ENCODE peak calls at places on chromosomes 13 and 19, in nine cellular contexts. K is cardiac muscle cell, Y is stomach, G is mesothelial cell of epicardium, A is progenitor cell of endocrine pancreas, N is neural crest cell, U is body of pancreas, Q is fibroblast of lung, F is foreskin fibroblast. E is an unnamed sample.

GRCh38 chr13:27079421-27079958 is 92.1 kb downstream of the USP12 start:
- DNase-seq in K (peak; percentile 72), Y (no peak), G (no peak), A (no peak), N (no peak), U (no peak), Q (peak; percentile 39), F (peak; percentile 54), E (no peak)

GRCh38 chr13:69264362-69265334 is 843.0 kb upstream of the ATXN8OS start:
- DNase-seq in K (no peak), Y (no peak), G (no peak), A (no peak), N (no peak), U (no peak), Q (no peak), F (no peak), E (no peak)

GRCh38 chr19:17026041-17026658 is 460 bp downstream of the CPAMD8 start:
- DNase-seq in K (peak; percentile 9), Y (no peak), G (no peak), A (peak; percentile 23), N (no peak), U (no peak), Q (no peak), F (no peak), E (no peak)

GRCh38 chr13:39684531-39685137 is 29.2 kb downstream of the COG6 start:
- DNase-seq in K (peak; percentile 66), Y (no peak), G (no peak), A (no peak), N (no peak), U (no peak), Q (peak; percentile 77), F (peak; percentile 6), E (no peak)

GRCh38 chr19:28881616-28882015 is 331.3 kb downstream of the UQCRFS1 start:
- DNase-seq in K (no peak), Y (no peak), G (no peak), A (no peak), N (no peak), U (no peak), Q (no peak), F (no peak), E (no peak)

GRCh38 chr13:112894673-112895481 is 74.1 kb upstream of the MCF2L start:
- DNase-seq in K (no peak), Y (no peak), G (no peak), A (peak; percentile 37), N (no peak), U (no peak), Q (no peak), F (no peak), E (no peak)

GRCh38 chr19:37981785-37982475 is 74.9 kb downstream of the SIPA1L3 start:
- DNase-seq in K (no peak), Y (peak; percentile 51), G (no peak), A (no peak), N (no peak), U (no peak), Q (peak; percentile 29), F (no peak), E (no peak)

GRCh38 chr13:108859202-108860012 is 230.0 kb downstream of the MYO16 start:
- DNase-seq in K (peak; percentile 50), Y (no peak), G (no peak), A (no peak), N (no peak), U (no peak), Q (peak; percentile 74), F (peak; percentile 62), E (no peak)

GRCh38 chr13:94248454-94249233 is 230.8 kb downstream of the DCT start:
- DNase-seq in K (peak; percentile 29), Y (no peak), G (no peak), A (no peak), N (no peak), U (no peak), Q (peak; percentile 27), F (no peak), E (no peak)

GRCh38 chr13:45711952-45712351 is 9.8 kb downstream of the CBY2 start:
- DNase-seq in K (no peak), Y (no peak), G (no peak), A (no peak), N (no peak), U (no peak), Q (no peak), F (no peak), E (no peak)

GRCh38 chr19:5547881-5548280 is 19.9 kb downstream of the TINCR start:
- DNase-seq in K (peak; percentile 62), Y (peak; percentile 31), G (no peak), A (no peak), N (no peak), U (no peak), Q (peak; percentile 38), F (peak; percentile 36), E (no peak)

GRCh38 chr19:42360787-42361544 is 29.1 kb downstream of the CNFN start:
- DNase-seq in K (no peak), Y (no peak), G (no peak), A (no peak), N (no peak), U (no peak), Q (no peak), F (no peak), E (no peak)

GRCh38 chr13:51583469-51583874 is 790 bp upstream of the WDFY2 start:
- DNase-seq in K (no peak), Y (no peak), G (no peak), A (no peak), N (no peak), U (no peak), Q (no peak), F (no peak), E (no peak)

GRCh38 chr13:51585234-51585672 is 991 bp downstream of the WDFY2 start:
- DNase-seq in K (peak; percentile 45), Y (no peak), G (no peak), A (no peak), N (no peak), U (no peak), Q (peak; percentile 40), F (no peak), E (no peak)

GRCh38 chr13:51583875-51584730 is at the start of gene WDFY2:
- DNase-seq in K (peak; percentile 100), Y (peak; percentile 99), G (peak; percentile 100), A (peak; percentile 99), N (peak; percentile 99), U (peak; percentile 100), Q (peak; percentile 100), F (peak; percentile 100), E (peak; percentile 99)

GRCh38 chr13:51585696-51586095 is 1.4 kb downstream of the WDFY2 start:
- DNase-seq in K (peak; percentile 25), Y (no peak), G (no peak), A (no peak), N (no peak), U (no peak), Q (no peak), F (peak; percentile 41), E (no peak)

GRCh38 chr13:51584731-51585191 is 499 bp downstream of the WDFY2 start:
- DNase-seq in K (peak; percentile 58), Y (peak; percentile 56), G (peak; percentile 32), A (peak; percentile 53), N (peak; percentile 53), U (no peak), Q (peak; percentile 45), F (peak; percentile 37), E (peak; percentile 66)
- TF ChIP-seq CTCF in K (peak; percentile 13), Y (no peak), G (no peak), A (no peak), N (peak; percentile 21), U (no peak), Q (no peak), F (no peak), E (no peak)

GRCh38 chr19:18466354-18466753 is 28.4 kb upstream of the ISYNA1 start:
- DNase-seq in K (no peak), Y (no peak), G (no peak), A (no peak), N (no peak), U (no peak), Q (no peak), F (no peak), E (no peak)
- TF ChIP-seq CTCF in K (no peak), Y (no peak), G (no peak), A (no peak), N (no peak), U (no peak), Q (no peak), F (no peak), E (no peak)

DNA sequence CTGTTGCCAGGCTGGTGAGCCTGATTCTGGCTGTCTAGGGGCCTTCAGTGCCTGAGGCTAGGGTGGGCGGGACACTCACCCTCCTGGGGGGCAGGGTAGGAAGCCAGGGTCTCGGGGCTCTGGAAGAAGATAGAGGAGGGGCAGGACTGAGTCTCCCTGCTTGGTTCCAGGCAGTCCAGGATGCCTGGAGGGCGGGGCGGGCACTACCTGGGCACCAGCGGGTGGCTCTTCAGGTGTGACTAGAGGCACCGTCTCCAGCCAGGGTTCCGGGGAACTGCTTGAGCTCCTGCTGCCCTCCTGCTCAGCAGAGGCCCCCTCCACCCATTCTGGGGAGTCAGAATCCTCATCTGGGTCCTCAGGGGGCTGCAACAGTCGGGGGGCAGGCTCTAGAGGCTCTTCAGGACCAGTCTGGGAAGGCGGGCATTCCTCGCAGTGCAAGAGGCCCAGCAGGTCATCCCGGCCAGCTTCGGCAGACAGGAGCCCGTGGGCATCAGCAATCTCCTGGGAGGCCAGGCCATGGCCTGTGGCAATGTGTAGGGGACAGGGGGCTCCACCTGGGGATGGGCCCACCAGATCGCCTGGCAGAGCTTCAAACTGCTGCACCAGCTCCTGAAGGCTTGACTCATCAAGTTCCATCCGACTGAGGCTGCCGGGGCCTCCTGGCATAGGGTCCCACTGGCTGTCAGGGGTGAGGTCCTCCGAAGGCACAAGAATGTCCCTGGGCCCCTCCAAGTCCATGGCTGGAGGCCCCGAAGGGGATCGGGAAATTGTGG is 1.8 kb downstream of the APBA3 start:
- DNase-seq in K (no peak), Y (no peak), G (no peak), A (no peak), N (no peak), U (no peak), Q (no peak), F (no peak), E (no peak)
- TF ChIP-seq CTCF in K (no peak), Y (no peak), G (no peak), A (no peak), N (no peak), U (no peak), Q (no peak), F (no peak), E (no peak)

GRCh38 chr19:50174100-50174793 is 11.2 kb upstream of the IZUMO2 start:
- DNase-seq in K (no peak), Y (no peak), G (no peak), A (no peak), N (no peak), U (no peak), Q (no peak), F (no peak), E (no peak)

GRCh38 chr19:50171752-50172151 is 8.7 kb upstream of the IZUMO2 start:
- DNase-seq in K (no peak), Y (no peak), G (no peak), A (no peak), N (no peak), U (no peak), Q (no peak), F (no peak), E (no peak)

GRCh38 chr19:50175924-50176323 is 12.8 kb upstream of the IZUMO2 start:
- DNase-seq in K (no peak), Y (no peak), G (no peak), A (no peak), N (no peak), U (no peak), Q (no peak), F (no peak), E (no peak)

GRCh38 chr19:50173144-50173543 is 10.1 kb upstream of the IZUMO2 start:
- DNase-seq in K (no peak), Y (peak; percentile 39), G (no peak), A (no peak), N (no peak), U (no peak), Q (no peak), F (no peak), E (no peak)

GRCh38 chr19:50172726-50173125 is 9.6 kb upstream of the IZUMO2 start:
- DNase-seq in K (no peak), Y (no peak), G (no peak), A (no peak), N (no peak), U (no peak), Q (no peak), F (no peak), E (no peak)
- TF ChIP-seq CTCF in K (no peak), Y (no peak), G (no peak), A (no peak), N (no peak), U (no peak), Q (no peak), F (no peak), E (no peak)

E was measured in natural killer cell.